ENCODE peak calls at places on chromosomes 6 and 20, in seven cellular contexts. One of them, this sample, is unnamed.

GRCh38 chr6:74651948-74652347 is 553.9 kb downstream of the COL12A1 start:
- DNase-seq in A549: no peak
- DNase-seq in right lobe of liver: no peak
- DNase-seq in pancreas: no peak
- DNase-seq in CD8-positive, alpha-beta T cell: no peak
- DNase-seq in astrocyte of the spinal cord: no peak
- DNase-seq in thoracic aorta: no peak
- DNase-seq in this sample: peak; percentile 53

GRCh38 chr6:64811145-64811544 is 895.9 kb downstream of the EYS start:
- DNase-seq in A549: no peak
- DNase-seq in right lobe of liver: no peak
- DNase-seq in pancreas: no peak
- DNase-seq in CD8-positive, alpha-beta T cell: no peak
- DNase-seq in astrocyte of the spinal cord: peak; percentile 3
- DNase-seq in thoracic aorta: no peak
- DNase-seq in this sample: no peak

GRCh38 chr6:129192458-129192989 is 309.6 kb downstream of the LAMA2 start:
- DNase-seq in A549: no peak
- DNase-seq in right lobe of liver: no peak
- DNase-seq in pancreas: no peak
- DNase-seq in CD8-positive, alpha-beta T cell: no peak
- DNase-seq in astrocyte of the spinal cord: no peak
- DNase-seq in thoracic aorta: no peak
- DNase-seq in this sample: no peak

GRCh38 chr6:4599924-4600323 is 176.3 kb upstream of the CDYL start:
- DNase-seq in A549: peak; percentile 27
- DNase-seq in right lobe of liver: no peak
- DNase-seq in pancreas: no peak
- DNase-seq in CD8-positive, alpha-beta T cell: no peak
- DNase-seq in astrocyte of the spinal cord: peak; percentile 77
- DNase-seq in thoracic aorta: no peak
- DNase-seq in this sample: no peak

GRCh38 chr20:47558699-47559098 is 57.0 kb downstream of the NCOA3 start:
- DNase-seq in A549: no peak
- DNase-seq in right lobe of liver: no peak
- DNase-seq in pancreas: no peak
- DNase-seq in CD8-positive, alpha-beta T cell: no peak
- DNase-seq in astrocyte of the spinal cord: no peak
- DNase-seq in thoracic aorta: no peak
- DNase-seq in this sample: no peak

GRCh38 chr6:111113731-111114438 is 26.6 kb downstream of the SLC16A10 start:
- DNase-seq in A549: peak; percentile 2
- DNase-seq in right lobe of liver: peak; percentile 33
- DNase-seq in pancreas: no peak
- DNase-seq in CD8-positive, alpha-beta T cell: peak; percentile 30
- DNase-seq in astrocyte of the spinal cord: peak; percentile 69
- DNase-seq in thoracic aorta: peak; percentile 25
- DNase-seq in this sample: no peak

GRCh38 chr6:1388927-1389790 is at the start of gene FOXF2:
- DNase-seq in A549: peak; percentile 16
- DNase-seq in right lobe of liver: no peak
- DNase-seq in pancreas: no peak
- DNase-seq in CD8-positive, alpha-beta T cell: no peak
- DNase-seq in astrocyte of the spinal cord: no peak
- DNase-seq in thoracic aorta: no peak
- DNase-seq in this sample: no peak

GRCh38 chr6:109690373-109690739 is 646 bp downstream of the AK9 start:
- DNase-seq in A549: peak; percentile 4
- DNase-seq in right lobe of liver: peak; percentile 75
- DNase-seq in pancreas: peak; percentile 84
- DNase-seq in CD8-positive, alpha-beta T cell: peak; percentile 64
- DNase-seq in astrocyte of the spinal cord: no peak
- DNase-seq in thoracic aorta: no peak
- DNase-seq in this sample: no peak

GRCh38 chr20:44204156-44204831 is 6.3 kb downstream of the OSER1 start:
- DNase-seq in A549: peak; percentile 87
- DNase-seq in right lobe of liver: no peak
- DNase-seq in pancreas: no peak
- DNase-seq in CD8-positive, alpha-beta T cell: no peak
- DNase-seq in astrocyte of the spinal cord: peak; percentile 93
- DNase-seq in thoracic aorta: no peak
- DNase-seq in this sample: peak; percentile 72

GRCh38 chr6:163971841-163972838 is 557.6 kb downstream of the QKI start:
- DNase-seq in A549: no peak
- DNase-seq in right lobe of liver: no peak
- DNase-seq in pancreas: no peak
- DNase-seq in CD8-positive, alpha-beta T cell: no peak
- DNase-seq in astrocyte of the spinal cord: no peak
- DNase-seq in thoracic aorta: no peak
- DNase-seq in this sample: no peak

GRCh38 chr20:51469046-51469445 is 73.5 kb downstream of the NFATC2 start:
- DNase-seq in A549: no peak
- DNase-seq in right lobe of liver: no peak
- DNase-seq in pancreas: no peak
- DNase-seq in CD8-positive, alpha-beta T cell: no peak
- DNase-seq in astrocyte of the spinal cord: no peak
- DNase-seq in thoracic aorta: no peak
- DNase-seq in this sample: no peak

GRCh38 chr20:35145141-35145564 is 2.0 kb downstream of the EDEM2 start:
- DNase-seq in A549: peak; percentile 70
- DNase-seq in right lobe of liver: no peak
- DNase-seq in pancreas: no peak
- DNase-seq in CD8-positive, alpha-beta T cell: peak; percentile 10
- DNase-seq in astrocyte of the spinal cord: peak; percentile 56
- DNase-seq in thoracic aorta: no peak
- DNase-seq in this sample: peak; percentile 34

GRCh38 chr6:43705996-43706395 is 18.4 kb upstream of the MRPS18A start:
- DNase-seq in A549: no peak
- DNase-seq in right lobe of liver: no peak
- DNase-seq in pancreas: no peak
- DNase-seq in CD8-positive, alpha-beta T cell: no peak
- DNase-seq in astrocyte of the spinal cord: no peak
- DNase-seq in thoracic aorta: no peak
- DNase-seq in this sample: no peak

GRCh38 chr20:467755-468154 is 5.4 kb upstream of the TBC1D20 start:
- DNase-seq in A549: no peak
- DNase-seq in right lobe of liver: no peak
- DNase-seq in pancreas: no peak
- DNase-seq in CD8-positive, alpha-beta T cell: no peak
- DNase-seq in astrocyte of the spinal cord: no peak
- DNase-seq in thoracic aorta: no peak
- DNase-seq in this sample: no peak

GRCh38 chr20:3134151-3134550 is 25.5 kb downstream of the FASTKD5 start:
- DNase-seq in A549: no peak
- DNase-seq in right lobe of liver: no peak
- DNase-seq in pancreas: no peak
- DNase-seq in CD8-positive, alpha-beta T cell: no peak
- DNase-seq in astrocyte of the spinal cord: no peak
- DNase-seq in thoracic aorta: no peak
- DNase-seq in this sample: no peak

GRCh38 chr6:44569931-44570385 is 182.5 kb downstream of the CDC5L start:
- DNase-seq in A549: no peak
- DNase-seq in right lobe of liver: peak; percentile 33
- DNase-seq in pancreas: no peak
- DNase-seq in CD8-positive, alpha-beta T cell: no peak
- DNase-seq in astrocyte of the spinal cord: peak; percentile 61
- DNase-seq in thoracic aorta: no peak
- DNase-seq in this sample: no peak

GRCh38 chr6:49551126-49551865 is 828 bp downstream of the C6orf141 start:
- DNase-seq in A549: peak; percentile 14
- DNase-seq in right lobe of liver: peak; percentile 48
- DNase-seq in pancreas: peak; percentile 63
- DNase-seq in CD8-positive, alpha-beta T cell: no peak
- DNase-seq in astrocyte of the spinal cord: peak; percentile 33
- DNase-seq in thoracic aorta: no peak
- DNase-seq in this sample: no peak

GRCh38 chr6:54335871-54336270 is 27.6 kb downstream of the TINAG start:
- DNase-seq in A549: peak; percentile 80
- DNase-seq in right lobe of liver: no peak
- DNase-seq in pancreas: no peak
- DNase-seq in CD8-positive, alpha-beta T cell: no peak
- DNase-seq in astrocyte of the spinal cord: peak; percentile 93
- DNase-seq in thoracic aorta: no peak
- DNase-seq in this sample: peak; percentile 80

GRCh38 chr6:141548969-141549368 is 583.8 kb upstream of the GJE1 start:
- DNase-seq in A549: peak; percentile 19
- DNase-seq in right lobe of liver: no peak
- DNase-seq in pancreas: no peak
- DNase-seq in CD8-positive, alpha-beta T cell: no peak
- DNase-seq in astrocyte of the spinal cord: peak; percentile 32
- DNase-seq in thoracic aorta: no peak
- DNase-seq in this sample: no peak

GRCh38 chr6:154223296-154223695 is 133.3 kb downstream of the IPCEF1 start:
- DNase-seq in A549: no peak
- DNase-seq in right lobe of liver: no peak
- DNase-seq in pancreas: no peak
- DNase-seq in CD8-positive, alpha-beta T cell: no peak
- DNase-seq in astrocyte of the spinal cord: no peak
- DNase-seq in thoracic aorta: no peak
- DNase-seq in this sample: no peak

GRCh38 chr6:64683682-64684081 is 1023.3 kb downstream of the EYS start:
- DNase-seq in A549: no peak
- DNase-seq in right lobe of liver: no peak
- DNase-seq in pancreas: no peak
- DNase-seq in CD8-positive, alpha-beta T cell: no peak
- DNase-seq in astrocyte of the spinal cord: peak; percentile 80
- DNase-seq in thoracic aorta: no peak
- DNase-seq in this sample: no peak

DNA sequence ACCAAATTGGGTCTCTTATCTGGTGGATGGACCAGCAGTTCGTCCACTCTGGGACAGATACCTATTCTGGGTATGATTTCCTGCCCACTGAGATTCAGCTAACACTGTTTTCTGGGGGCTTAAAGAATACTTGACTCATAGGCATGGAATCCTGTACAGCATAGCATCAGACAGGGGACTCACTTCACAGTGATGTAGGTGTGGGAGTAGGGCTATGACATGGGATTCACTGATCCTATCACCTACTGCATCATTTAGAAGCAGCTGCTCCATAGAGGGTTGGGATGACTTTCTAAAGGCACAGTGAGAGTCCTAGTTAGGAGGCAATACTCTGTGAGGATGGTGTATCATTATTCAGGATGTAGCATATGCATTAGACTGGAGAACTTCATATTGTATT is 74.5 kb upstream of the AHI1 start:
- DNase-seq in A549: no peak
- DNase-seq in right lobe of liver: no peak
- DNase-seq in pancreas: no peak
- DNase-seq in CD8-positive, alpha-beta T cell: no peak
- DNase-seq in astrocyte of the spinal cord: no peak
- DNase-seq in thoracic aorta: no peak
- DNase-seq in this sample: no peak
- TF ChIP-seq CTCF in A549: no peak
- TF ChIP-seq CTCF in right lobe of liver: no peak
- TF ChIP-seq CTCF in pancreas: no peak
- TF ChIP-seq CTCF in CD8-positive, alpha-beta T cell: no peak
- TF ChIP-seq CTCF in astrocyte of the spinal cord: no peak
- TF ChIP-seq CTCF in thoracic aorta: no peak
- TF ChIP-seq CTCF in this sample: no peak

GRCh38 chr6:6694368-6694780 is 105.9 kb downstream of the LY86 start:
- DNase-seq in A549: no peak
- DNase-seq in right lobe of liver: no peak
- DNase-seq in pancreas: no peak
- DNase-seq in CD8-positive, alpha-beta T cell: no peak
- DNase-seq in astrocyte of the spinal cord: no peak
- DNase-seq in thoracic aorta: no peak
- DNase-seq in this sample: no peak

GRCh38 chr6:6695711-6696048 is 107.2 kb downstream of the LY86 start:
- DNase-seq in A549: no peak
- DNase-seq in right lobe of liver: no peak
- DNase-seq in pancreas: no peak
- DNase-seq in CD8-positive, alpha-beta T cell: no peak
- DNase-seq in astrocyte of the spinal cord: no peak
- DNase-seq in thoracic aorta: no peak
- DNase-seq in this sample: no peak

GRCh38 chr6:6694825-6695710 is 106.5 kb downstream of the LY86 start:
- DNase-seq in A549: no peak
- DNase-seq in right lobe of liver: peak; percentile 48
- DNase-seq in pancreas: no peak
- DNase-seq in CD8-positive, alpha-beta T cell: no peak
- DNase-seq in astrocyte of the spinal cord: no peak
- DNase-seq in thoracic aorta: no peak
- DNase-seq in this sample: no peak

GRCh38 chr6:6697620-6698019 is 109.1 kb downstream of the LY86 start:
- DNase-seq in A549: no peak
- DNase-seq in right lobe of liver: no peak
- DNase-seq in pancreas: no peak
- DNase-seq in CD8-positive, alpha-beta T cell: no peak
- DNase-seq in astrocyte of the spinal cord: no peak
- DNase-seq in thoracic aorta: no peak
- DNase-seq in this sample: no peak

GRCh38 chr6:6696867-6697531 is 108.5 kb downstream of the LY86 start:
- DNase-seq in A549: peak; percentile 73
- DNase-seq in right lobe of liver: peak; percentile 59
- DNase-seq in pancreas: peak; percentile 80
- DNase-seq in CD8-positive, alpha-beta T cell: no peak
- DNase-seq in astrocyte of the spinal cord: peak; percentile 72
- DNase-seq in thoracic aorta: no peak
- DNase-seq in this sample: no peak
- TF ChIP-seq CTCF in A549: peak; percentile 52
- TF ChIP-seq CTCF in right lobe of liver: peak; percentile 75
- TF ChIP-seq CTCF in pancreas: peak; percentile 53
- TF ChIP-seq CTCF in CD8-positive, alpha-beta T cell: no peak
- TF ChIP-seq CTCF in astrocyte of the spinal cord: peak; percentile 88
- TF ChIP-seq CTCF in thoracic aorta: peak; percentile 22
- TF ChIP-seq CTCF in this sample: peak; percentile 50

GRCh38 chr20:31738729-31739549 is at the start of gene TPX2:
- DNase-seq in A549: peak; percentile 97
- DNase-seq in right lobe of liver: peak; percentile 95
- DNase-seq in pancreas: peak; percentile 87
- DNase-seq in CD8-positive, alpha-beta T cell: peak; percentile 73
- DNase-seq in astrocyte of the spinal cord: peak; percentile 98
- DNase-seq in thoracic aorta: peak; percentile 88
- DNase-seq in this sample: peak; percentile 90
- TF ChIP-seq CTCF in A549: no peak
- TF ChIP-seq CTCF in right lobe of liver: no peak
- TF ChIP-seq CTCF in pancreas: no peak
- TF ChIP-seq CTCF in CD8-positive, alpha-beta T cell: no peak
- TF ChIP-seq CTCF in astrocyte of the spinal cord: peak; percentile 26
- TF ChIP-seq CTCF in thoracic aorta: peak; percentile 35
- TF ChIP-seq CTCF in this sample: no peak

DNA sequence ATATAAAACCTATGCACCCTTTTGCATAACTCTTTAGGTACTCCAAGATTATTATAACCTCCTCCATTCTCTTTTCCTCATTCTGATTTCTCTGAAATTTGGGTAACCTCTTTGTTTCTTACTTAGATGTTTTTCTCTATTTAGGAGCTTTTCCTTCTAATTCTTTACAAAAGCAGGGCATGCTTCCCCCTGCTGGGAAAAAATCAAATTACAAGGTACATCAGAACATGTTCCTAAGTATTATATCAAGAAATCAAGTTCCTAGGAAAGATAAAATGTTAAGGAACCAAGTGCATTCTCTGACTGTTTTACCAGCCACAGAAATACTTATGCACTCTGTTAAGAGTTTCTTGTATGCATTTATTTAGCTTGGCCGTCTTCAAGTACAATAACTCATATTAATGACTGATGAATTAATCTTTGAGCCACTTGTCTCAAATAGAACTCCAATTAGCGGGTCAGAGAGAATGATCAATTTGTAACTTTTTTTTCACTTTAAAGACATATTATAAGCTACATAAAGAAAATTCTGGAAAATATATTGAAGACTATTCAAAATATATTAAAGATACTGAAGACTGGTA is 2.1 kb downstream of the KHDRBS2 start:
- DNase-seq in A549: peak; percentile 20
- DNase-seq in right lobe of liver: no peak
- DNase-seq in pancreas: no peak
- DNase-seq in CD8-positive, alpha-beta T cell: no peak
- DNase-seq in astrocyte of the spinal cord: peak; percentile 1
- DNase-seq in thoracic aorta: no peak
- DNase-seq in this sample: no peak
- TF ChIP-seq CTCF in A549: peak; percentile 27
- TF ChIP-seq CTCF in right lobe of liver: peak; percentile 66
- TF ChIP-seq CTCF in pancreas: no peak
- TF ChIP-seq CTCF in CD8-positive, alpha-beta T cell: no peak
- TF ChIP-seq CTCF in astrocyte of the spinal cord: peak; percentile 30
- TF ChIP-seq CTCF in thoracic aorta: peak; percentile 30
- TF ChIP-seq CTCF in this sample: peak; percentile 19

This sample was measured in AG09319.